ENCODE peak calls at places on chromosomes 4 and X, in four cellular contexts. S is A549; K is CD8-positive, alpha-beta memory T cell; J is CD4-positive, alpha-beta memory T cell. Z is an unnamed sample. For H3K4me1, the result is how much of the 10 kb centered on the place peaks cover.

GRCh38 chr4:85870298-85871083 is 395.5 kb downstream of the ARHGAP24 start:
- DNase-seq in K (no peak), J (no peak), S (no peak), Z (no peak)

GRCh38 chr4:119834901-119835300 is 206.3 kb upstream of the PDE5A start:
- DNase-seq in K (no peak), S (no peak), J (no peak), Z (no peak)

GRCh38 chrX:94435799-94436198 is 761.8 kb downstream of the FAM133A start:
- DNase-seq in S (no peak), K (no peak), J (no peak), Z (no peak)

GRCh38 chr4:56681158-56681848 is at the start of gene HOPX:
- DNase-seq in K (no peak), J (peak), S (no peak), Z (no peak)

GRCh38 chr4:71711044-71711984 is 72.6 kb downstream of the GC start:
- DNase-seq in S (no peak), J (no peak), K (no peak), Z (no peak)

GRCh38 chr4:129326810-129327209 is 230.9 kb downstream of the C4orf33 start:
- DNase-seq in J (no peak), K (no peak), S (no peak), Z (no peak)

GRCh38 chr4:142940614-142941013 is 94.5 kb upstream of the INPP4B start:
- DNase-seq in J (no peak), K (no peak), S (no peak), Z (no peak)

GRCh38 chr4:1501754-1502500 is 95.7 kb upstream of the NKX1-1 start:
- DNase-seq in J (no peak), S (no peak), K (no peak), Z (no peak)

GRCh38 chr4:148857973-148858534 is 415.8 kb upstream of the NR3C2 start:
- DNase-seq in S (no peak), K (no peak), J (no peak), Z (no peak)

GRCh38 chrX:70096052-70096451 is 33.8 kb downstream of the OTUD6A start:
- DNase-seq in S (peak), K (no peak), J (no peak), Z (no peak)

GRCh38 chrX:49199906-49200771 is at the start of gene SYP:
- DNase-seq in K (peak), J (peak), S (peak), Z (peak)

GRCh38 chrX:48493890-48494364 is 14.9 kb upstream of the PORCN start:
- DNase-seq in K (no peak), S (no peak), J (no peak), Z (no peak)

GRCh38 chrX:20498851-20499635 is 232.3 kb upstream of the RPS6KA3 start:
- DNase-seq in S (no peak), K (no peak), J (no peak), Z (no peak)

DNA sequence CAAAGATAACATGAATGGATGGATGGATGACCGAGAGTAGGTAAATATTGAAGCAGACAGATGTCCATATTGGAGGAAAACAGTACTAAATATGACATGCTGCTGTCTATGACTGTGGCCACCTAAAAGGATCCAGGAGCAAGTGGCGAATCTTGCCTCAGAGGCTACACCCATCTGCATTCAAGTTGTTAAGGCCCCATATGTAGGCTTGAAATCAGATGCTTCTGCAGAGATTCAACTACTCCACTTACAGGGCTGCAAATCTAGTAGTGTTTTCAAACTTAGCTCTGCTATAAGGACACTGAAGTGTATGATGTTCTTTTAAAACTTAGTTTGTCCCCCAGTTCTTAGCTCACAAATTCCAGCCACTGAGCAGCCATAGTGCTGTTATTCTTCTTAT is 28.9 kb downstream of the SEPSECS start:
- DNase-seq in K (no peak), S (no peak), J (no peak), Z (no peak)
- H3K4me1 ChIP-seq in K (under half), S (under half), J (under half), Z (under half)

GRCh38 chr4:139668036-139668435 is 2.4 kb downstream of the MGST2 start:
- DNase-seq in S (no peak), K (no peak), J (no peak), Z (no peak)
- H3K4me1 ChIP-seq in S (under half), K (under half), J (under half), Z (under half)

GRCh38 chr4:171947389-171947788 is 134.2 kb downstream of the GALNTL6 start:
- DNase-seq in S (no peak), J (no peak), K (no peak), Z (no peak)
- H3K4me1 ChIP-seq in S (under half), J (under half), K (under half), Z (under half)

GRCh38 chr4:6692806-6693205 is 872 bp upstream of the S100P start:
- DNase-seq in K (no peak), S (no peak), J (no peak), Z (no peak)
- H3K4me1 ChIP-seq in K (half or more), S (half or more), J (half or more), Z (under half)

GRCh38 chr4:8228319-8229250 is 29.5 kb downstream of the SH3TC1 start:
- DNase-seq in K (peak), S (peak), J (peak), Z (peak)

GRCh38 chr4:8227771-8228318 is 28.8 kb downstream of the SH3TC1 start:
- DNase-seq in K (no peak), S (no peak), J (no peak), Z (no peak)

GRCh38 chr4:8225704-8226443 is 26.8 kb downstream of the SH3TC1 start:
- DNase-seq in S (peak), K (no peak), J (no peak), Z (no peak)

GRCh38 chr4:8225290-8225625 is 26.2 kb downstream of the SH3TC1 start:
- DNase-seq in J (no peak), K (no peak), S (no peak), Z (no peak)

GRCh38 chr4:8227201-8227770 is 28.2 kb downstream of the SH3TC1 start:
- DNase-seq in J (no peak), K (no peak), S (no peak), Z (no peak)
- H3K4me1 ChIP-seq in J (under half), K (half or more), S (under half), Z (half or more)